ENCODE peak calls at places on chromosomes 7 and 10, in eight cellular contexts. D is fibroblast of lung, W is neural crest cell, U is A673, K is psoas muscle, N is type B pancreatic cell, X is heart right ventricle, R is IMR-90. T is an unnamed sample.
A peak's percentile ranks its signal among the peaks of the same experiment; 100 is the strongest.

GRCh38 chr10:97319671-97320479 is 804 bp downstream of the FRAT1 start:
- DNase-seq in W (peak; percentile 46), N (peak; percentile 76), D (no peak), R (no peak), U (peak; percentile 31), K (peak; percentile 82), X (peak; percentile 60), T (no peak)

GRCh38 chr10:80210259-80210658 is 4.9 kb upstream of the ANXA11 start:
- DNase-seq in W (no peak), X (no peak), K (no peak), U (no peak), D (no peak), N (no peak), R (no peak), T (no peak)

GRCh38 chr7:100444311-100445278 is 8.3 kb upstream of the PPP1R35 start:
- DNase-seq in W (no peak), D (peak; percentile 76), R (peak; percentile 74), U (no peak), N (no peak), X (no peak), K (no peak), T (peak; percentile 45)

GRCh38 chr10:62580396-62580795 is 206.2 kb downstream of the ZNF365 start:
- DNase-seq in U (no peak), R (peak; percentile 41), K (no peak), D (no peak), N (no peak), W (no peak), X (no peak), T (no peak)

GRCh38 chr10:48253970-48254657 is 20.4 kb downstream of the FRMPD2 start:
- DNase-seq in U (peak; percentile 72), W (no peak), N (peak; percentile 40), K (no peak), D (no peak), X (no peak), R (no peak), T (peak; percentile 63)

GRCh38 chr7:129295015-129295423 is 70.2 kb downstream of the AHCYL2 start:
- DNase-seq in K (no peak), X (no peak), R (peak; percentile 58), N (no peak), U (peak; percentile 94), W (no peak), D (peak; percentile 64), T (peak; percentile 54)

GRCh38 chr7:32036557-32036956 is 33.6 kb downstream of the PDE1C start:
- DNase-seq in X (no peak), U (no peak), R (peak; percentile 54), K (no peak), D (peak; percentile 28), W (no peak), N (no peak), T (no peak)

GRCh38 chr10:84783909-84784308 is 455.5 kb downstream of the CCSER2 start:
- DNase-seq in U (no peak), D (no peak), R (no peak), W (no peak), N (no peak), K (no peak), X (no peak), T (peak; percentile 50)

GRCh38 chr7:81769891-81770818 is at the start of gene HGF:
- DNase-seq in K (peak; percentile 57), R (peak; percentile 87), D (peak; percentile 91), N (no peak), U (peak; percentile 10), W (no peak), X (peak; percentile 39), T (no peak)

DNA sequence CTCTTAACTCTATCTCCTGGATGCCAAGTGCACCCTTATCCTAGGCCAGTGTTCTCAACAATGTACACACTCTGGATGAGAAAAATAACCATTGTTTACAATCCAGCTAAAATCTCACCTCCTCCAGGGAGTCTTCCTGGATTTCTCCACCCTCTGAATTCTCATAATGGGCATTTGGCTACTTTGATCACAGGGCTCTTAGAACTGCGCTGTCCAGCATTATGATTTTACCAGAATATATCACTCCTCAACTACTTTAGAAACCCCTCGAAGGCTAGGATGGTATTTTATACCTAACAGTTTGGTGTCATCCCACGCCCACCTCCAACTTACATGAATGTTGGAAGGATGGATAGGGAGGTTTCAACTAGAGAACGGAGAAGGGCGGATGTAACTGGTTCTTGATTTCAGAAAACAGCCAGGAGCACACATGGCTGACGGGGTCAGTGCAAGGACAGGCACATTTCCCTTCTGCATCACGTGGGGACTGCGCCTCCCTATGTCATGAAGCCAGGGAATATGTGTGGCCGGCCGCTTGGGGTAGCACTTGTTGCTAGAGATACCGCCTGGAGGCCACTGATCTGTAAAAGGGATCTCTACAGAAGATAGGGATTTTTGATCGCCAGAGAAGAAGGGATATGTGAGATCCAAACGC is 1.2 kb upstream of the ATP6V0E2 start:
- DNase-seq in X (peak; percentile 75), W (peak; percentile 59), K (peak; percentile 91), D (peak; percentile 85), R (peak; percentile 81), N (no peak), U (peak; percentile 73), T (peak; percentile 61)
- TF ChIP-seq CTCF in X (no peak), W (peak; percentile 43), K (peak; percentile 31), D (no peak), R (peak; percentile 33), N (peak; percentile 62), U (no peak), T (no peak)

GRCh38 chr10:13617146-13617545 is 30.4 kb downstream of the PRPF18 start:
- DNase-seq in K (no peak), W (no peak), X (no peak), R (peak; percentile 49), U (peak; percentile 59), N (no peak), D (peak; percentile 78), T (no peak)

GRCh38 chr10:13614530-13615332 is 28.0 kb downstream of the PRPF18 start:
- DNase-seq in W (no peak), K (no peak), X (no peak), N (no peak), R (peak; percentile 78), U (peak; percentile 81), D (peak; percentile 61), T (peak; percentile 53)

GRCh38 chr10:13615650-13616049 is 28.9 kb downstream of the PRPF18 start:
- DNase-seq in N (no peak), X (no peak), W (no peak), K (no peak), D (no peak), R (no peak), U (peak; percentile 26), T (no peak)

GRCh38 chr10:13613519-13613918 is 26.8 kb downstream of the PRPF18 start:
- DNase-seq in U (peak; percentile 63), R (peak; percentile 68), X (no peak), D (peak; percentile 79), K (no peak), N (no peak), W (peak; percentile 5), T (peak; percentile 8)

DNA sequence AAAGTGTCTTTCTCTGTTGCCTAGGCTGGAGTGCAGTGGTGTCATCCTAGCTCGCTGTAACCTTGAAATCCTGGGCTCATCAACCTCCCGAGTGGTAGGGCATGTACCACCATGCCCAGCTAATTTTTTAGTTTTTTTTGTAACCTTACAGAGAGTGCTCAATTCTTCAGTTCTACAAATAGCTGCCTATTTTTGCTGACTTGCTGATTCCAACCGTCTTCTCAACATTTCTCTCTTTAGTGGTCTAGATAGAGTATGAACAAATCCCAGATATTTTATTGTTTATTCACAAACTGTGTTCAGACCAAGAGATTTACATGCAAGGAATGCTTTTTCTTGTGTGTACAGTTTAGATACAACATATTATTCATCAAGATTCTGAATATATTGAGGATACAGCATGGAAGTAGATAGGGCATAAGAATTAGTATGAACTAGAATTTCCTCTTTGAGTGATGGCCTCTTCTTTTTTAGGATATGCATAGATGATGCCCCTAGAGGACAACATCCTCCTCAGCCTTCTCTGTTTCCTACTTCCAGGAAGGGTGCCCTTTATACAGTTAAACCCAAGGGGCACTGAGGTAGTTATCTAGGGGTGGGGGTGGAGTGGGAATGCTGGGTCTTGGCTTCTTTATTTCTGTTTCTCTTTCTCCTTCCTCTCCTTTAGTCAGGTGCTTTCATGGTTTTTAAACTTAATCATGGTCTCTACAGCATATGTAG is 26.0 kb downstream of the PRPF18 start:
- DNase-seq in K (no peak), X (no peak), N (no peak), U (no peak), D (no peak), R (no peak), W (no peak), T (no peak)
- TF ChIP-seq CTCF in K (no peak), X (no peak), N (no peak), U (no peak), D (peak; percentile 5), R (no peak), W (no peak), T (no peak)

GRCh38 chr10:126902157-126902556 is 3.1 kb upstream of the DOCK1 start:
- DNase-seq in K (no peak), U (peak; percentile 34), W (no peak), R (peak; percentile 69), D (peak; percentile 82), N (no peak), X (no peak), T (peak; percentile 99)
- TF ChIP-seq CTCF in K (no peak), U (peak; percentile 21), W (no peak), R (peak; percentile 33), D (peak; percentile 30), N (no peak), X (no peak), T (peak; percentile 35)

GRCh38 chr7:130959743-130960207 is 225.8 kb upstream of the KLF14 start:
- DNase-seq in U (peak; percentile 93), X (no peak), W (no peak), K (no peak), R (peak; percentile 85), N (no peak), D (peak; percentile 73), T (peak; percentile 88)
- TF ChIP-seq CTCF in U (peak; percentile 76), X (no peak), W (peak; percentile 22), K (no peak), R (peak; percentile 57), N (peak; percentile 29), D (peak; percentile 57), T (peak; percentile 66)

DNA sequence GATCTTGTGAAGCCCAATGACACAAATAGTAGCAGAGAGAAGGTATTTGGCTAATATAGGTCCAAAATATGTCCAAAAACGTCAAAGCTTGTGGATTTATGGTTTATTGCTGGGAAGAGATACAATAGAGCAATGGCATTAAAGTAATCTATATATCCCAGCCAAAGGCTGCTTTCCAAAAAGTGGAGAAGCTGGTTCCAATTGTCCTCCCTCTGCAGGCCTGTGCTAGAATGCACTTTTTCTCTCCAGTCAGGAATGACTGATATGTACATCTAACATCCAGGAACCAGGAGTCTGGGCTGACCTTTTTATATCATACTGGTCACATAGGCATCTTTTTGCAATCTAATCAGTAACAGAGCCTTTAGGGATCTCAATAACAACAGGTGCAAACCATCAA is 167.1 kb upstream of the FAM3C start:
- DNase-seq in D (no peak), U (peak; percentile 37), X (no peak), K (no peak), R (no peak), N (no peak), W (no peak), T (peak; percentile 21)
- TF ChIP-seq CTCF in D (peak; percentile 8), U (peak; percentile 45), X (no peak), K (no peak), R (peak; percentile 9), N (peak; percentile 61), W (peak; percentile 48), T (peak; percentile 17)

T was measured in MCF 10A.